ENCODE peak calls at places on chromosomes 12 and 14, in four cellular contexts. D is CD4-positive, alpha-beta T cell; G is hepatic stellate cell; Q is activated CD8-positive, alpha-beta memory T cell treated with anti-CD3 and anti-CD28 coated beads for 24 hours. R is an unnamed sample.

GRCh38 chr12:54983536-54984102 is 943 bp downstream of the TESPA1 start:
- DNase-seq in D (no peak), G (no peak), Q (no peak), R (no peak)

GRCh38 chr12:4449862-4450222 is 4.2 kb upstream of the FGF6 start:
- DNase-seq in D (no peak), G (no peak), Q (peak), R (no peak)

GRCh38 chr14:95046711-95047681 is 110.3 kb downstream of the DICER1 start:
- DNase-seq in D (no peak), G (no peak), Q (no peak), R (no peak)

GRCh38 chr12:86914716-86915115 is 658.5 kb upstream of the MGAT4C start:
- DNase-seq in D (no peak), G (peak), Q (no peak), R (peak)

GRCh38 chr14:72664651-72665050 is 229.2 kb downstream of the DPF3 start:
- DNase-seq in D (no peak), G (no peak), Q (no peak), R (no peak)

GRCh38 chr12:115375188-115375991 is 691.4 kb upstream of the TBX3 start:
- DNase-seq in D (no peak), G (peak), Q (no peak), R (no peak)

GRCh38 chr14:25904446-25904845 is 693.4 kb downstream of the NOVA1 start:
- DNase-seq in D (no peak), G (no peak), Q (no peak), R (no peak)

GRCh38 chr12:90925562-90925961 is 29.4 kb downstream of the CCER1 start:
- DNase-seq in D (no peak), G (no peak), Q (no peak), R (no peak)

GRCh38 chr14:90498198-90498597 is 101.4 kb downstream of the CALM1 start:
- DNase-seq in D (no peak), G (no peak), Q (no peak), R (no peak)

GRCh38 chr12:95548539-95549391 is 2.5 kb downstream of the USP44 start:
- DNase-seq in D (peak), G (peak), Q (peak), R (no peak)

GRCh38 chr12:32906407-32907165 is 10.0 kb upstream of the PKP2 start:
- DNase-seq in D (no peak), G (no peak), Q (no peak), R (peak)

GRCh38 chr14:105067140-105067968 is 2.1 kb upstream of the GPR132 start:
- DNase-seq in D (no peak), G (peak), Q (peak), R (no peak)

GRCh38 chr14:36271939-36272907 is 48.2 kb downstream of the MBIP start:
- DNase-seq in D (no peak), G (no peak), Q (peak), R (no peak)

GRCh38 chr12:78418919-78419318 is 445.7 kb upstream of the SYT1 start:
- DNase-seq in D (no peak), G (no peak), Q (no peak), R (no peak)

GRCh38 chr14:80978403-80978802 is 23.0 kb downstream of the TSHR start:
- DNase-seq in D (no peak), G (no peak), Q (no peak), R (no peak)

GRCh38 chr12:11348439-11348838 is 38.2 kb upstream of the PRB4 start:
- DNase-seq in D (no peak), G (no peak), Q (no peak), R (no peak)

GRCh38 chr14:102891556-102891955 is 30.9 kb upstream of the AMN start:
- DNase-seq in D (no peak), G (no peak), Q (no peak), R (no peak)

GRCh38 chr12:57627504-57628279 is 5.3 kb downstream of the B4GALNT1 start:
- DNase-seq in D (no peak), G (peak), Q (no peak), R (no peak)

GRCh38 chr14:66403183-66403582 is 83.0 kb upstream of the CCDC196 start:
- DNase-seq in D (no peak), G (peak), Q (no peak), R (no peak)

GRCh38 chr12:101908395-101908794 is 31.0 kb downstream of the DRAM1 start:
- DNase-seq in D (no peak), G (no peak), Q (no peak), R (no peak)

GRCh38 chr12:104890463-104891096 is 67.5 kb downstream of the SLC41A2 start:
- DNase-seq in D (no peak), G (no peak), Q (no peak), R (no peak)

GRCh38 chr12:112584266-112584722 is 165.5 kb downstream of the PTPN11 start:
- DNase-seq in D (no peak), G (no peak), Q (no peak), R (no peak)

GRCh38 chr14:81829447-81829846 is 295.8 kb upstream of the SEL1L start:
- DNase-seq in D (no peak), G (no peak), Q (no peak), R (no peak)

GRCh38 chr12:66688836-66689439 is 10.1 kb upstream of the GRIP1 start:
- DNase-seq in D (no peak), G (peak), Q (no peak), R (no peak)

GRCh38 chr12:12818693-12819092 is 5.5 kb downstream of the DDX47 start:
- DNase-seq in D (no peak), G (no peak), Q (no peak), R (no peak)

GRCh38 chr12:990308-990648 is 745 bp upstream of the ERC1 start:
- DNase-seq in D (peak), G (no peak), Q (no peak), R (peak)

GRCh38 chr12:109524466-109525278 is 47.2 kb downstream of the UBE3B start:
- DNase-seq in D (no peak), G (no peak), Q (no peak), R (peak)

GRCh38 chr14:62694075-62694474 is 351.2 kb downstream of the KCNH5 start:
- DNase-seq in D (no peak), G (no peak), Q (no peak), R (no peak)

GRCh38 chr14:92793709-92794546 is at the start of gene GOLGA5:
- DNase-seq in D (peak), G (peak), Q (peak), R (peak)

GRCh38 chr12:33180921-33181320 is 258.7 kb downstream of the SYT10 start:
- DNase-seq in D (no peak), G (no peak), Q (no peak), R (no peak)

GRCh38 chr12:120496353-120497340 is 734 bp downstream of the DYNLL1 start:
- DNase-seq in D (peak), G (peak), Q (peak), R (peak)

GRCh38 chr14:104389326-104390220 is 190.0 kb upstream of the C14orf180 start:
- DNase-seq in D (no peak), G (no peak), Q (peak), R (no peak)

R was measured in HAP-1.